ENCODE peak calls at places on chromosome 15, in seven cellular contexts. M is mucosa of descending colon, W is body of pancreas, V is adipocyte, B is ovary, I is Panc1, K is RWPE2. J is an unnamed sample.
A peak's percentile ranks its signal among the peaks of the same experiment; 100 is the strongest.

GRCh38 chr15:67998599-67999122 is 55.5 kb upstream of the PIAS1 start:
- DNase-seq in M (peak; percentile 84), W (peak; percentile 50), V (peak; percentile 89), B (no peak), I (no peak), K (no peak), J (no peak)

GRCh38 chr15:75203017-75203907 is 1.6 kb downstream of the C15orf39 start:
- DNase-seq in M (peak; percentile 36), W (no peak), V (peak; percentile 45), B (peak; percentile 56), I (no peak), K (peak; percentile 65), J (no peak)

GRCh38 chr15:39623550-39623931 is 42.7 kb downstream of the THBS1 start:
- DNase-seq in M (peak; percentile 57), W (no peak), V (no peak), B (no peak), I (no peak), K (no peak), J (no peak)

GRCh38 chr15:56532766-56533455 is 68.0 kb upstream of the MNS1 start:
- DNase-seq in M (no peak), W (no peak), V (peak; percentile 6), B (no peak), I (no peak), K (no peak), J (no peak)

GRCh38 chr15:65521355-65521754 is 3.9 kb upstream of the DPP8 start:
- DNase-seq in M (no peak), W (no peak), V (no peak), B (no peak), I (no peak), K (no peak), J (no peak)

GRCh38 chr15:87722941-87723691 is 533.4 kb downstream of the NTRK3 start:
- DNase-seq in M (no peak), W (no peak), V (no peak), B (no peak), I (no peak), K (no peak), J (no peak)

GRCh38 chr15:40565333-40566238 is 744 bp upstream of the CCDC32 start:
- DNase-seq in M (no peak), W (no peak), V (no peak), B (no peak), I (no peak), K (no peak), J (no peak)

GRCh38 chr15:57114070-57114469 is 195.6 kb downstream of the TCF12 start:
- DNase-seq in M (peak; percentile 68), W (no peak), V (no peak), B (no peak), I (no peak), K (no peak), J (peak; percentile 32)

GRCh38 chr15:46556559-46556958 is 921.7 kb downstream of the SQOR start:
- DNase-seq in M (no peak), W (no peak), V (no peak), B (no peak), I (no peak), K (no peak), J (no peak)

GRCh38 chr15:96896766-96897165 is 566.3 kb downstream of the NR2F2 start:
- DNase-seq in M (no peak), W (no peak), V (no peak), B (no peak), I (no peak), K (no peak), J (no peak)

GRCh38 chr15:97692317-97693015 is 268.0 kb upstream of the ARRDC4 start:
- DNase-seq in M (no peak), W (no peak), V (no peak), B (no peak), I (no peak), K (no peak), J (no peak)

GRCh38 chr15:68402432-68403160 is 29.4 kb downstream of the ITGA11 start:
- DNase-seq in M (no peak), W (no peak), V (no peak), B (peak; percentile 8), I (no peak), K (peak; percentile 32), J (no peak)

GRCh38 chr15:82093325-82093724 is 47.5 kb upstream of the MEX3B start:
- DNase-seq in M (no peak), W (no peak), V (no peak), B (no peak), I (no peak), K (no peak), J (no peak)

GRCh38 chr15:27796405-27797085 is 302.6 kb downstream of the OCA2 start:
- DNase-seq in M (no peak), W (no peak), V (no peak), B (no peak), I (no peak), K (no peak), J (no peak)

GRCh38 chr15:29259233-29259632 is 10.4 kb downstream of the NSMCE3 start:
- DNase-seq in M (no peak), W (no peak), V (no peak), B (no peak), I (no peak), K (no peak), J (no peak)

GRCh38 chr15:50886611-50887350 is 21.7 kb upstream of the AP4E1 start:
- DNase-seq in M (no peak), W (no peak), V (no peak), B (no peak), I (no peak), K (no peak), J (no peak)
- H3K4me3 ChIP-seq in M (no peak overlapping the region), W (no peak overlapping the region), V (no peak overlapping the region), B (no peak overlapping the region), I (no peak overlapping the region), K (no peak overlapping the region), J (no peak overlapping the region)

GRCh38 chr15:62476163-62476562 is 311.1 kb upstream of the C2CD4B start:
- DNase-seq in M (no peak), W (no peak), V (no peak), B (no peak), I (no peak), K (peak; percentile 59), J (no peak)

GRCh38 chr15:62472616-62473299 is 307.7 kb upstream of the C2CD4B start:
- DNase-seq in M (peak; percentile 38), W (no peak), V (no peak), B (no peak), I (no peak), K (no peak), J (no peak)

GRCh38 chr15:62474771-62475124 is 309.7 kb upstream of the C2CD4B start:
- DNase-seq in M (no peak), W (no peak), V (no peak), B (no peak), I (no peak), K (no peak), J (no peak)

GRCh38 chr15:62475595-62475994 is 310.5 kb upstream of the C2CD4B start:
- DNase-seq in M (no peak), W (no peak), V (no peak), B (no peak), I (no peak), K (no peak), J (no peak)

GRCh38 chr15:62474021-62474770 is 309.1 kb upstream of the C2CD4B start:
- DNase-seq in M (no peak), W (no peak), V (no peak), B (no peak), I (no peak), K (no peak), J (no peak)
- H3K4me1 ChIP-seq in M (peaks cover 12% of the 10 kb centered on the region), W (no peaks in the 10 kb centered on the region), V (peaks cover 70% of the 10 kb centered on the region), B (peaks cover 8% of the 10 kb centered on the region), I (no peaks in the 10 kb centered on the region), K (no peaks in the 10 kb centered on the region), J (peaks cover 10% of the 10 kb centered on the region)

DNA sequence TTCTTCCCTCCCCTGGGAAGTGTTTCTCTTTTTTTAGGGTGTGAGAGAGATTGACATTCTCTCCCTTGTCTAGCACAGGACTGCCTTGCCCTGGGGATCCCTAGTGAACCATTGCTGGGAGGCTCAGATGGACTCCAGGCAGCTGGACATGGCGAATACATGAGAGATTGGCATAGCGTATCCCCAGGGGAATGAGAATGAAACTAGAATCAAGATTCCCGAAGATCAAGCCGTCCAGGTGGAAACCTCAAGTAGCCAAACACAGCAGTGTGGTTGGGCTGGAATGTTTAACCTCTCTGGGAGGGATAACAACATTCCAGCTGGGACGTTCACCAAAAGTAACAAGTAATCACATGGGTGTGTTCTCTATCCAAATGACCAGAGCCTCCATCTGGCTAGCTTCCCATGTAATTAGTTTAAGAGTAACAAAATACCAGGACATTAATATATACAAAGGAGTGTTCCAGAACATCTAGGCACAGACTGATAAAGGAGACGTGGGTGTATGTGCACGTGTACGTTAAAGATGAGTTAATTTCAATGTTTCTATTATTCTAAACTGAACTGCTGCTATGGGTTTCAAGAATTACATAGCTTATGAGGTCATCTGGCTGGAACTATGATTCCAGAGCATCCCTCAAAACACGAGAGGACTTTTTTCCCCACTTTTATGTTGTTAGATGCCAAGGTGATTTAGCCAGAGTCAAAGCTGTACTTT is 118.5 kb upstream of the NR2E3 start:
- DNase-seq in M (peak; percentile 15), W (peak; percentile 36), V (peak; percentile 64), B (no peak), I (peak; percentile 7), K (no peak), J (peak; percentile 60)
- H3K4me3 ChIP-seq in M (no peak overlapping the region), W (no peak overlapping the region), V (peak overlapping the region; percentile 51), B (no peak overlapping the region), I (no peak overlapping the region), K (no peak overlapping the region), J (no peak overlapping the region)

GRCh38 chr15:73936588-73937312 is 10.5 kb downstream of the LOXL1 start:
- DNase-seq in M (no peak), W (no peak), V (no peak), B (no peak), I (no peak), K (no peak), J (no peak)

GRCh38 chr15:73937313-73937695 is 11.0 kb downstream of the LOXL1 start:
- DNase-seq in M (no peak), W (no peak), V (no peak), B (no peak), I (no peak), K (no peak), J (no peak)

GRCh38 chr15:73939138-73939537 is 12.9 kb downstream of the LOXL1 start:
- DNase-seq in M (no peak), W (no peak), V (no peak), B (no peak), I (no peak), K (peak; percentile 42), J (no peak)

GRCh38 chr15:73936181-73936580 is 9.9 kb downstream of the LOXL1 start:
- DNase-seq in M (no peak), W (no peak), V (no peak), B (peak; percentile 67), I (no peak), K (no peak), J (no peak)

DNA sequence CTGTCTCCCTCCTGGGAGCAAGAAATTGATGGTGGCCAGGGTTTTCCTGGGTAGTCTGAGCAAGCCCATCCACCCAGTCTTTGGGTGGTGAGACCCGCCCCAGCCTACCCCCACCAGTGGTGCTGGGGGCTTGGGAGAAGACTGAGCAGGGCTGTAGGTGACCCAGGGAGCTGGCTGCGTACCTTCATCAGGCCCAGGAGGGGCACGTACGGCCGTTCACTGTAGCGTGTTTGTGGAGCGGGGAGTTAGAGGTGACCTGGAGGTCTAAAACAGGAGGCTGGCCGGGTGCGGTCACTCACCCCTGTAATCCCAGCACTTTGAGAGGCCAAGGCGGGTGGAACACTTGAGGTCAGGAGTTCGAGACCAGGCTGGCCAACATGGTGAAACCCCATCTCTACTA is 11.5 kb downstream of the LOXL1 start:
- DNase-seq in M (no peak), W (no peak), V (no peak), B (no peak), I (no peak), K (no peak), J (no peak)
- H3K4me1 ChIP-seq in M (no peaks in the 10 kb centered on the region), W (peaks cover 27% of the 10 kb centered on the region), V (peaks cover 58% of the 10 kb centered on the region), B (peaks cover 10% of the 10 kb centered on the region), I (no peaks in the 10 kb centered on the region), K (peaks cover 29% of the 10 kb centered on the region), J (no peaks in the 10 kb centered on the region)

J was measured in lung.